ENCODE peak calls at places on chromosomes 11 and 22, in five cellular contexts. A, C, L, N and Q are unnamed samples.

GRCh38 chr22:27601195-27601594 is 200.4 kb downstream of the MN1 start:
- DNase-seq in C (no peak), L (no peak), N (no peak), A (no peak), Q (no peak)

GRCh38 chr22:20131593-20131855 is at the start of gene ZDHHC8:
- DNase-seq in N (peak), A (no peak), L (peak), C (no peak), Q (peak)

GRCh38 chr11:46003647-46004046 is 81.2 kb downstream of the LARGE2 start:
- DNase-seq in A (no peak), L (no peak), C (no peak), N (no peak), Q (no peak)

GRCh38 chr11:20457001-20457768 is 69.7 kb downstream of the PRMT3 start:
- DNase-seq in A (no peak), C (no peak), N (no peak), L (no peak), Q (no peak)

GRCh38 chr11:57427692-57428082 is 766 bp upstream of the SLC43A3 start:
- DNase-seq in L (no peak), A (no peak), C (peak), N (no peak), Q (no peak)

GRCh38 chr11:24407733-24408132 is 89.1 kb upstream of the LUZP2 start:
- DNase-seq in A (no peak), N (no peak), L (no peak), C (no peak), Q (no peak)

GRCh38 chr11:62233730-62234129 is 8.3 kb upstream of the SCGB1D2 start:
- DNase-seq in A (no peak), N (no peak), L (no peak), C (no peak), Q (no peak)

GRCh38 chr22:30015229-30015797 is 65.0 kb upstream of the HORMAD2 start:
- DNase-seq in C (no peak), L (no peak), A (no peak), N (no peak), Q (no peak)

GRCh38 chr22:38081636-38081940 is 2.4 kb downstream of the SLC16A8 start:
- DNase-seq in A (peak), L (no peak), C (no peak), N (no peak), Q (no peak)

GRCh38 chr22:19868773-19869471 is 14.2 kb upstream of the GNB1L start:
- DNase-seq in N (no peak), L (peak), A (peak), C (peak), Q (no peak)

GRCh38 chr11:105368711-105369110 is 229.1 kb upstream of the CARD18 start:
- DNase-seq in L (no peak), N (no peak), C (no peak), A (no peak), Q (no peak)

GRCh38 chr11:130403301-130403804 is 25.1 kb downstream of the ADAMTS8 start:
- DNase-seq in C (peak), N (no peak), A (no peak), L (no peak), Q (no peak)

GRCh38 chr11:118153516-118153915 is 893 bp upstream of the SCN4B start:
- DNase-seq in L (no peak), N (no peak), A (no peak), C (no peak), Q (no peak)

GRCh38 chr11:74822187-74822586 is 73.5 kb downstream of the RNF169 start:
- DNase-seq in N (no peak), C (no peak), L (no peak), A (no peak), Q (no peak)

GRCh38 chr11:9750551-9750950 is 86.7 kb downstream of the SWAP70 start:
- DNase-seq in L (no peak), A (no peak), C (no peak), N (no peak), Q (no peak)